ENCODE peak calls at places on chromosome 20, in five cellular contexts. F is bronchial epithelial cell, U is ACHN, J is dorsolateral prefrontal cortex, Q is AG04450. E is an unnamed sample.

GRCh38 chr20:3654326-3655031 is 8.7 kb downstream of the GFRA4 start:
- DNase-seq in F (no peak), U (no peak), J (peak), Q (no peak), E (no peak)

GRCh38 chr20:34637245-34638185 is 39.4 kb downstream of the PIGU start:
- DNase-seq in F (peak), U (no peak), J (no peak), Q (peak), E (no peak)

GRCh38 chr20:13638162-13638495 is 603 bp downstream of the TASP1 start:
- DNase-seq in F (peak), U (peak), J (no peak), Q (no peak), E (no peak)

GRCh38 chr20:43766917-43767316 is 40.1 kb upstream of the GTSF1L start:
- DNase-seq in F (no peak), U (no peak), J (no peak), Q (no peak), E (no peak)

GRCh38 chr20:60206259-60206658 is 248.0 kb downstream of the CDH26 start:
- DNase-seq in F (peak), U (peak), J (no peak), Q (peak), E (no peak)

GRCh38 chr20:62737271-62737761 is 28.7 kb downstream of the NTSR1 start:
- DNase-seq in F (no peak), U (no peak), J (peak), Q (no peak), E (no peak)

GRCh38 chr20:50904067-50904570 is 27.1 kb downstream of the ADNP start:
- DNase-seq in F (no peak), U (no peak), J (no peak), Q (no peak), E (no peak)

GRCh38 chr20:6714202-6714800 is 53.2 kb upstream of the BMP2 start:
- DNase-seq in F (peak), U (no peak), J (no peak), Q (no peak), E (no peak)

GRCh38 chr20:8331740-8332412 is 199.8 kb downstream of the PLCB1 start:
- DNase-seq in F (peak), U (peak), J (peak), Q (peak), E (no peak)

E was measured in epithelial cell of prostate.